ENCODE peak calls at places on chromosomes 11 and 22, in five cellular contexts. U is suprapubic skin, X is stomach, H is heart right ventricle, P is mucosa of descending colon. J is an unnamed sample.

GRCh38 chr11:2144549-2145220 is 5.5 kb upstream of the IGF2 start:
- DNase-seq in H (no peak), X (no peak), U (no peak), P (no peak), J (no peak)

GRCh38 chr11:106288057-106288456 is 210.6 kb downstream of the AASDHPPT start:
- DNase-seq in U (no peak), H (no peak), P (no peak), X (no peak), J (no peak)

GRCh38 chr22:45216133-45217003 is 24.3 kb downstream of the KIAA0930 start:
- DNase-seq in X (no peak), H (no peak), P (no peak), U (no peak), J (no peak)

GRCh38 chr22:43848366-43849171 is 13.7 kb downstream of the SULT4A1 start:
- DNase-seq in X (no peak), H (no peak), P (no peak), U (peak; percentile 40), J (peak; percentile 65)

GRCh38 chr22:31753005-31753633 is 700 bp upstream of the DEPDC5 start:
- DNase-seq in X (peak; percentile 31), U (no peak), P (peak; percentile 43), H (peak; percentile 44), J (peak; percentile 76)

GRCh38 chr11:72229336-72229924 is 4.9 kb downstream of the INPPL1 start:
- DNase-seq in H (no peak), U (no peak), X (peak; percentile 17), P (no peak), J (no peak)

GRCh38 chr11:86294026-86294425 is 8.0 kb upstream of the HIKESHI start:
- DNase-seq in P (no peak), U (no peak), X (no peak), H (no peak), J (no peak)

GRCh38 chr11:75896843-75897419 is 81.9 kb downstream of the UVRAG start:
- DNase-seq in X (no peak), U (no peak), H (no peak), P (no peak), J (no peak)

GRCh38 chr22:22955866-22956535 is 68.4 kb downstream of the IGLL5 start:
- DNase-seq in U (no peak), H (peak; percentile 72), X (peak; percentile 78), P (peak; percentile 77), J (peak; percentile 73)

GRCh38 chr11:71222318-71223080 is 29.9 kb downstream of the SHANK2 start:
- DNase-seq in P (peak; percentile 37), X (no peak), H (peak; percentile 12), U (no peak), J (no peak)

GRCh38 chr22:33513388-33514336 is 406.6 kb downstream of the LARGE1 start:
- DNase-seq in P (no peak), X (no peak), H (no peak), U (no peak), J (no peak)

GRCh38 chr11:16867097-16867496 is 128.7 kb downstream of the C11orf58 start:
- DNase-seq in X (no peak), U (no peak), H (no peak), P (no peak), J (no peak)

GRCh38 chr22:42928969-42929837 is 72.1 kb upstream of the ARFGAP3 start:
- DNase-seq in U (no peak), P (peak; percentile 39), X (no peak), H (no peak), J (no peak)

GRCh38 chr11:418343-419247 is 3.8 kb upstream of the SIGIRR start:
- DNase-seq in H (no peak), X (no peak), P (no peak), U (no peak), J (no peak)

GRCh38 chr22:47200273-47201051 is 438.0 kb downstream of the TBC1D22A start:
- DNase-seq in P (no peak), H (no peak), X (peak; percentile 25), U (peak; percentile 74), J (no peak)

GRCh38 chr11:101880208-101880607 is 34.6 kb upstream of the CEP126 start:
- DNase-seq in H (no peak), P (peak; percentile 43), U (no peak), X (no peak), J (no peak)

GRCh38 chr22:22103078-22103593 is 120.5 kb upstream of the TOP3B start:
- DNase-seq in U (no peak), X (no peak), P (no peak), H (no peak), J (peak; percentile 70)

GRCh38 chr11:11387201-11387600 is 34.2 kb upstream of the CSNK2A3 start:
- DNase-seq in U (no peak), H (no peak), P (no peak), X (no peak), J (no peak)

GRCh38 chr11:90434858-90435257 is 212.0 kb upstream of the CHORDC1 start:
- DNase-seq in H (no peak), U (no peak), P (peak; percentile 13), X (no peak), J (no peak)

GRCh38 chr11:92707665-92708064 is 261.8 kb upstream of the MTNR1B start:
- DNase-seq in H (peak; percentile 19), U (no peak), X (no peak), P (no peak), J (no peak)

GRCh38 chr11:12811861-12812260 is 137.6 kb downstream of the TEAD1 start:
- DNase-seq in U (no peak), X (no peak), P (no peak), H (no peak), J (no peak)

GRCh38 chr11:10931761-10932700 is 74.2 kb upstream of the ZBED5 start:
- DNase-seq in X (no peak), U (no peak), P (peak; percentile 69), H (no peak), J (peak; percentile 32)

GRCh38 chr11:102757823-102758549 is 22.4 kb downstream of the MMP10 start:
- DNase-seq in H (no peak), U (no peak), X (no peak), P (no peak), J (no peak)

GRCh38 chr11:68342459-68343158 is 30.2 kb downstream of the LRP5 start:
- DNase-seq in U (no peak), X (peak; percentile 60), P (no peak), H (no peak), J (no peak)

GRCh38 chr22:32680277-32680676 is 121.2 kb upstream of the TIMP3 start:
- DNase-seq in X (no peak), P (no peak), H (no peak), U (peak; percentile 43), J (no peak)

GRCh38 chr11:16881074-16881709 is 133.0 kb downstream of the PLEKHA7 start:
- DNase-seq in U (no peak), X (peak; percentile 76), H (peak; percentile 70), P (no peak), J (no peak)

GRCh38 chr22:42116848-42117424 is 13.7 kb downstream of the CYP2D6 start:
- DNase-seq in U (no peak), X (no peak), H (no peak), P (peak; percentile 74), J (no peak)

GRCh38 chr11:20360650-20361049 is 2.9 kb upstream of the HTATIP2 start:
- DNase-seq in H (no peak), X (peak; percentile 38), P (peak; percentile 68), U (no peak), J (no peak)

GRCh38 chr11:43268161-43268560 is 43.6 kb upstream of the API5 start:
- DNase-seq in H (peak; percentile 46), P (no peak), X (peak; percentile 30), U (no peak), J (peak; percentile 34)

GRCh38 chr11:33344611-33345010 is 87.4 kb downstream of the HIPK3 start:
- DNase-seq in P (no peak), H (no peak), U (no peak), X (no peak), J (no peak)

GRCh38 chr11:2902784-2903671 is 17.5 kb upstream of the CDKN1C start:
- DNase-seq in X (peak; percentile 66), U (no peak), H (no peak), P (peak; percentile 70), J (no peak)

GRCh38 chr22:48261048-48261621 is 1498.7 kb downstream of the TBC1D22A start:
- DNase-seq in P (no peak), H (no peak), X (no peak), U (no peak), J (no peak)

GRCh38 chr22:48259991-48260670 is 1497.7 kb downstream of the TBC1D22A start:
- DNase-seq in X (no peak), H (no peak), U (no peak), P (no peak), J (no peak)

GRCh38 chr22:48263431-48263765 is 1500.9 kb downstream of the TBC1D22A start:
- DNase-seq in P (no peak), X (no peak), H (no peak), U (peak; percentile 57), J (no peak)

GRCh38 chr22:48262596-48263430 is 1500.4 kb downstream of the TBC1D22A start:
- DNase-seq in X (no peak), U (peak; percentile 28), P (no peak), H (no peak), J (no peak)

DNA sequence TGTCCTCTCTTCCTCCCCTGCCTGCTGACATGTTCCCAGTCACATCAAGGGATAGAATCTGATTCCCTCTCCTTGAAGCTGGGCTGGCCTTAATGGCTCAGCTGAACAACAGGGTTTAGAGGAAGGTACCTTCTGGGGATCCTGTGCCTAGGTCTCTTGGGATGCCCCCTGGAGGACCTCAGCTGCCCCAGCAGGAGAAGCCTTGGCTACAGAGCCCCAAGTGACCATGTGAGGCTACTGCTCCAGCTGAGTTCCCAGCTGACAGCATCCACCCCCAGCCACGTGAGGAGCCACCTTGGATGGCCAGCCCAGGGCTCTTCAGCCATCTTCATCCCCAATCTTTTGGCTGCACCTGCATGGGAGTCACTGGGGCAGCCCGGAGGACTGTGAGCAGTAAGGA is 1499.3 kb downstream of the TBC1D22A start:
- DNase-seq in U (peak; percentile 55), X (no peak), H (no peak), P (no peak), J (no peak)
- TF ChIP-seq CTCF in U (no peak), X (no peak), H (no peak), P (no peak), J (no peak)

GRCh38 chr11:18280438-18281046 is 14.5 kb downstream of the SAA1 start:
- DNase-seq in P (no peak), U (no peak), H (no peak), X (no peak), J (no peak)

GRCh38 chr11:18282626-18283025 is 16.6 kb downstream of the SAA1 start:
- DNase-seq in X (no peak), H (no peak), U (no peak), P (no peak), J (no peak)

DNA sequence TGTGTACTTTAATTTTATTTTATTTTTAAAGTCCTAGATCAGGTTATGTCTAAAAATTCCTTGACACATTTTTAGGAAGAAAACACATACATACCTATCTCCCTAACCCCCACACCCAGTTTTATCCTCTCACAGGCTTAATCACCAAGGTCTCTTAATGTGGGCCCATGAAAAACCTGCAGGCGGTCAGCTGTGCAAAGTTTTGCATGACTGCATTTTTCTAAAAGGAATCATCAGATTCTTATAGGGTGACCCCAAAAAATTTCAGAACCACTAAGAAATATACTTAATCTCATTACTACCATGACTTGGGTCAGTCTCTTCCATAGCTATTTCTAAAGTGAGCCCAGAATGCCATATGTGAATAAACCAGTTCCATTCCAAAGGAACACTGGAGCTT is 19.8 kb downstream of the SAA1 start:
- DNase-seq in P (no peak), H (no peak), X (no peak), U (no peak), J (no peak)
- TF ChIP-seq CTCF in P (no peak), H (no peak), X (no peak), U (no peak), J (no peak)

GRCh38 chr11:35404397-35404775 is 15.0 kb downstream of the SLC1A2 start:
- DNase-seq in U (no peak), H (no peak), P (peak; percentile 69), X (peak; percentile 74), J (peak; percentile 67)
- TF ChIP-seq CTCF in U (peak; percentile 19), H (peak; percentile 44), P (no peak), X (no peak), J (peak; percentile 44)

GRCh38 chr11:78149646-78150045 is 10.2 kb upstream of the ALG8 start:
- DNase-seq in P (no peak), X (no peak), H (no peak), U (no peak), J (no peak)
- TF ChIP-seq CTCF in P (no peak), X (no peak), H (peak; percentile 54), U (no peak), J (no peak)